ENCODE peak calls at places on chromosomes 4 and X, in six cellular contexts. One of them, this sample, is unnamed.

GRCh38 chr4:160567634-160568033 is 1464.8 kb downstream of the RAPGEF2 start:
- DNase-seq in H9: no peak
- DNase-seq in H1: no peak
- DNase-seq in IMR-90: no peak
- DNase-seq in mesenchymal stem cell: no peak
- DNase-seq in trophoblast cell: peak; percentile 55
- DNase-seq in this sample: no peak

GRCh38 chr4:38943355-38943754 is 75.7 kb downstream of the FAM114A1 start:
- DNase-seq in mesenchymal stem cell: peak; percentile 86
- DNase-seq in IMR-90: peak; percentile 85
- DNase-seq in H9: no peak
- DNase-seq in trophoblast cell: no peak
- DNase-seq in H1: no peak
- DNase-seq in this sample: no peak

GRCh38 chr4:78136109-78137081 is 79.3 kb downstream of the FRAS1 start:
- DNase-seq in H9: no peak
- DNase-seq in H1: no peak
- DNase-seq in IMR-90: no peak
- DNase-seq in trophoblast cell: no peak
- DNase-seq in mesenchymal stem cell: no peak
- DNase-seq in this sample: no peak

GRCh38 chr4:110005461-110006056 is 92.9 kb downstream of the EGF start:
- DNase-seq in H9: no peak
- DNase-seq in H1: no peak
- DNase-seq in trophoblast cell: peak; percentile 88
- DNase-seq in IMR-90: peak; percentile 78
- DNase-seq in mesenchymal stem cell: peak; percentile 78
- DNase-seq in this sample: peak; percentile 37

GRCh38 chrX:57902633-57903032 is 7.6 kb downstream of the ZXDA start:
- DNase-seq in IMR-90: no peak
- DNase-seq in H1: no peak
- DNase-seq in H9: no peak
- DNase-seq in trophoblast cell: no peak
- DNase-seq in mesenchymal stem cell: no peak
- DNase-seq in this sample: no peak

GRCh38 chr4:141102367-141102766 is 30.9 kb downstream of the RNF150 start:
- DNase-seq in mesenchymal stem cell: peak; percentile 49
- DNase-seq in H9: no peak
- DNase-seq in IMR-90: peak; percentile 80
- DNase-seq in H1: no peak
- DNase-seq in trophoblast cell: peak; percentile 67
- DNase-seq in this sample: no peak

GRCh38 chr4:84535901-84536300 is 36.8 kb upstream of the NKX6-1 start:
- DNase-seq in IMR-90: no peak
- DNase-seq in H9: no peak
- DNase-seq in mesenchymal stem cell: no peak
- DNase-seq in trophoblast cell: peak; percentile 85
- DNase-seq in H1: no peak
- DNase-seq in this sample: no peak

GRCh38 chrX:87409113-87409841 is 108.3 kb upstream of the KLHL4 start:
- DNase-seq in IMR-90: peak; percentile 24
- DNase-seq in mesenchymal stem cell: peak; percentile 85
- DNase-seq in H9: no peak
- DNase-seq in trophoblast cell: no peak
- DNase-seq in H1: no peak
- DNase-seq in this sample: no peak

GRCh38 chrX:14697453-14697852 is 168.1 kb downstream of the GLRA2 start:
- DNase-seq in mesenchymal stem cell: peak; percentile 10
- DNase-seq in H9: peak; percentile 47
- DNase-seq in H1: no peak
- DNase-seq in trophoblast cell: peak; percentile 53
- DNase-seq in IMR-90: no peak
- DNase-seq in this sample: peak; percentile 1

GRCh38 chrX:1239681-1240142 is 27.3 kb upstream of the CRLF2 start:
- DNase-seq in H1: no peak
- DNase-seq in IMR-90: no peak
- DNase-seq in trophoblast cell: peak; percentile 51
- DNase-seq in mesenchymal stem cell: no peak
- DNase-seq in H9: no peak
- DNase-seq in this sample: no peak

GRCh38 chr4:124965492-124965891 is 253.0 kb upstream of the ANKRD50 start:
- DNase-seq in trophoblast cell: no peak
- DNase-seq in H9: no peak
- DNase-seq in mesenchymal stem cell: no peak
- DNase-seq in IMR-90: no peak
- DNase-seq in H1: no peak
- DNase-seq in this sample: no peak
- H4K8ac ChIP-seq in trophoblast cell: no peak overlapping the region
- H4K8ac ChIP-seq in H9: no peak overlapping the region
- H4K8ac ChIP-seq in mesenchymal stem cell: no peak overlapping the region
- H4K8ac ChIP-seq in IMR-90: no peak overlapping the region
- H4K8ac ChIP-seq in H1: no peak overlapping the region
- H4K8ac ChIP-seq in this sample: no peak overlapping the region

GRCh38 chr4:80202784-80203553 is 5.7 kb downstream of the PRDM8 start:
- DNase-seq in mesenchymal stem cell: peak; percentile 58
- DNase-seq in trophoblast cell: peak; percentile 39
- DNase-seq in IMR-90: peak; percentile 35
- DNase-seq in H9: peak; percentile 66
- DNase-seq in H1: no peak
- DNase-seq in this sample: no peak
- H2AFZ ChIP-seq in mesenchymal stem cell: peak overlapping the region; percentile 66
- H2AFZ ChIP-seq in trophoblast cell: peak overlapping the region; percentile 71
- H2AFZ ChIP-seq in IMR-90: peak overlapping the region; percentile 93
- H2AFZ ChIP-seq in H9: no peak overlapping the region
- H2AFZ ChIP-seq in H1: no peak overlapping the region
- H2AFZ ChIP-seq in this sample: peak overlapping the region; percentile 85

DNA sequence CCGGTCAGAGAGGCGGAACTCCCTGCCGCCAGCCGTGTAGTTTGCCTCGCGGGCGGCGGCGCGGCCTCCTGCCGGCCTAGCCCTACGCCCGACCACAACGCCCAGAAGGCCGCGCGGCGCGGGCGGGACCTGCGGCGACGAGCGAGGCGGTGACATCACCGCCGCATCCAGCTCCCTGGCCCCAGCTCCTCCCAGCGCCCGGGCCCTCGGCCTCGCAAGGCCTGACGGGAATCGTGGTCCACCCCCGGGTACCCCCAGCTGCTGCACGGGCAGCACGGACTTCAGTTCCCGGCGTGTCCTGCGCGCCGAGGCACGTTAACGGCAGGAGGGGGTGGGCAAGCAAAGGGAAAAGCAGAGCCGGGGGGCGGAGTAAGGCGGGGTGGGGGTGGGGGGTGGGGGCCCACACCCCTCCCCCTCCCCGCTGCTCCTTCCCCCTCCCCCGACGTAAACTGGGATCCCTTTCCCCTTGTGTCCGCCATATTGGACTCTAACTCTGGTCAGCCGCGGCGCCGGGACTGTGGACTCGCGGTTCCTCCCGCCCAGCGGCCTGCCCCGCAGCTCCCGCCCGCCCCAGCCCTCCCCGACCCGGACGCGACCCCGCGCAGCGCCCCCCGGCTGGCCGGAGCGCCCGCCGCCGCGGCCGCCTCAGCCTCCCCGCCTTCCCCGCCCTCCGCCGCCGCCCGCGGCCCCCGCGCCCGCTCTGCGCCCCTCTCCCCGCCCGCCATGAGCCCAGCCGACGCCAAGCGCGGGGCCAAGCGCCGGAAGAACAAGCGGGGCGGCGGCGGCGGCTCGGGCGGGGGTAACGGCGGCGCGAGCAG is at the start of gene FAM193A:
- DNase-seq in H1: peak; percentile 100
- DNase-seq in H9: peak; percentile 100
- DNase-seq in mesenchymal stem cell: peak; percentile 99
- DNase-seq in trophoblast cell: peak; percentile 99
- DNase-seq in IMR-90: peak; percentile 100
- DNase-seq in this sample: peak; percentile 99
- H4K8ac ChIP-seq in H1: peak within 1 kb of the TSS; percentile 95
- H4K8ac ChIP-seq in H9: no peak within 1 kb of the TSS
- H4K8ac ChIP-seq in mesenchymal stem cell: peak within 1 kb of the TSS; percentile 94
- H4K8ac ChIP-seq in trophoblast cell: peak within 1 kb of the TSS; percentile 88
- H4K8ac ChIP-seq in IMR-90: peak within 1 kb of the TSS; percentile 94
- H4K8ac ChIP-seq in this sample: peak within 1 kb of the TSS; percentile 52

GRCh38 chr4:112514079-112514448 is 1.9 kb downstream of the NEUROG2 start:
- DNase-seq in trophoblast cell: peak; percentile 15
- DNase-seq in H1: no peak
- DNase-seq in IMR-90: no peak
- DNase-seq in mesenchymal stem cell: no peak
- DNase-seq in H9: peak; percentile 56
- DNase-seq in this sample: no peak
- H2AFZ ChIP-seq in trophoblast cell: no peak overlapping the region
- H2AFZ ChIP-seq in H1: no peak overlapping the region
- H2AFZ ChIP-seq in IMR-90: no peak overlapping the region
- H2AFZ ChIP-seq in mesenchymal stem cell: no peak overlapping the region
- H2AFZ ChIP-seq in H9: no peak overlapping the region
- H2AFZ ChIP-seq in this sample: no peak overlapping the region

GRCh38 chr4:112185740-112186670 is 40.8 kb downstream of the FAM241A start:
- DNase-seq in trophoblast cell: peak; percentile 90
- DNase-seq in IMR-90: no peak
- DNase-seq in H1: no peak
- DNase-seq in mesenchymal stem cell: no peak
- DNase-seq in H9: no peak
- DNase-seq in this sample: no peak

GRCh38 chr4:112185334-112185733 is 40.1 kb downstream of the FAM241A start:
- DNase-seq in trophoblast cell: no peak
- DNase-seq in IMR-90: no peak
- DNase-seq in H9: no peak
- DNase-seq in mesenchymal stem cell: no peak
- DNase-seq in H1: no peak
- DNase-seq in this sample: no peak

GRCh38 chr4:112182604-112183003 is 37.4 kb downstream of the FAM241A start:
- DNase-seq in H1: no peak
- DNase-seq in mesenchymal stem cell: no peak
- DNase-seq in IMR-90: no peak
- DNase-seq in trophoblast cell: no peak
- DNase-seq in H9: no peak
- DNase-seq in this sample: no peak

GRCh38 chr4:112183252-112183651 is 38.0 kb downstream of the FAM241A start:
- DNase-seq in IMR-90: peak; percentile 30
- DNase-seq in mesenchymal stem cell: no peak
- DNase-seq in trophoblast cell: no peak
- DNase-seq in H9: no peak
- DNase-seq in H1: no peak
- DNase-seq in this sample: no peak

DNA sequence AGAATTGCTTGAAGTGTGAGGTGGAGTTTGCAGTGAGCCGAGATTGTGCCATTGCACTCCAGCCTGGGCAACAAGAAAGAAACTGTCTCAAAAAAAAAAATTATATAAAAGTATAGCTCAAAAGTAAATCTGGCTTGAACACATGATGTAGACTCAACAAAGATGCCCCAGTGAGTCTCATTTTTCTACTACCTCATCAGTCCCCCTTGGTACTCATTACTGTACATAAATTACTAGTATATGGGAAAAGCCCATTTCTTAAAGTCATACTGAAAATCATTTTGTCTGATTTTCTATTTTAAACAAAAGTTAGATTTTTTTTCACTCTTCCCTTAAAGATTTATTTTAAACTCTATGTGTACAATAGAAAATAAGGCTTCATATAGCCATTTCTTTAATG is 39.2 kb downstream of the FAM241A start:
- DNase-seq in mesenchymal stem cell: no peak
- DNase-seq in H9: no peak
- DNase-seq in trophoblast cell: no peak
- DNase-seq in H1: no peak
- DNase-seq in IMR-90: no peak
- DNase-seq in this sample: no peak
- H4K8ac ChIP-seq in mesenchymal stem cell: no peak overlapping the region
- H4K8ac ChIP-seq in H9: no peak overlapping the region
- H4K8ac ChIP-seq in trophoblast cell: no peak overlapping the region
- H4K8ac ChIP-seq in H1: no peak overlapping the region
- H4K8ac ChIP-seq in IMR-90: no peak overlapping the region
- H4K8ac ChIP-seq in this sample: no peak overlapping the region

DNA sequence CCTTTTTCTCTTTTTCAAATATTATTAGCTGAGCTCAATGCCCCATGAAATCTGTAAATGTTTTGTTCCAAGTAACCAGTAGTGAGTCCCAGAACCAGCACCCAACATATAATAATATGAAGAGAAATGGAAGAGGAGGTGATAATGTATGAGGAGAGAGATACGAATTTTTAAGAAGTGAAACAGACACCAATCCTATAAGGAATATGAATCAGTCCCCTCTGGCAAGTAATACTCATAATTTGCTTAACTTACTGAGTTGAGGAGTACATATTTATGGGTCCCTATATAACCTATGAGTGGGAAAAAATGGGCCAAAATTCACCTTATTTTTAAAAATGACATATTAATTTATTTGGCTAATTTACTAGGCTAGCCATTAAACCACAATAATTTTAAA is 8.4 kb upstream of the CBR4 start:
- DNase-seq in IMR-90: no peak
- DNase-seq in H9: no peak
- DNase-seq in H1: no peak
- DNase-seq in trophoblast cell: no peak
- DNase-seq in mesenchymal stem cell: no peak
- DNase-seq in this sample: no peak
- H2AFZ ChIP-seq in IMR-90: no peak overlapping the region
- H2AFZ ChIP-seq in H9: no peak overlapping the region
- H2AFZ ChIP-seq in H1: peak overlapping the region; percentile 68
- H2AFZ ChIP-seq in trophoblast cell: no peak overlapping the region
- H2AFZ ChIP-seq in mesenchymal stem cell: no peak overlapping the region
- H2AFZ ChIP-seq in this sample: peak overlapping the region; percentile 76

GRCh38 chrX:107625776-107626175 is 2.5 kb upstream of the PRPS1 start:
- DNase-seq in mesenchymal stem cell: no peak
- DNase-seq in IMR-90: no peak
- DNase-seq in H9: no peak
- DNase-seq in H1: no peak
- DNase-seq in trophoblast cell: no peak
- DNase-seq in this sample: no peak

GRCh38 chrX:107624893-107625292 is 3.4 kb upstream of the PRPS1 start:
- DNase-seq in H1: no peak
- DNase-seq in IMR-90: no peak
- DNase-seq in H9: no peak
- DNase-seq in trophoblast cell: no peak
- DNase-seq in mesenchymal stem cell: no peak
- DNase-seq in this sample: no peak

GRCh38 chrX:107619836-107620235 is 8.5 kb upstream of the PRPS1 start:
- DNase-seq in IMR-90: peak; percentile 49
- DNase-seq in trophoblast cell: peak; percentile 84
- DNase-seq in H9: no peak
- DNase-seq in H1: no peak
- DNase-seq in mesenchymal stem cell: peak; percentile 53
- DNase-seq in this sample: no peak
- H4K8ac ChIP-seq in IMR-90: no peak overlapping the region
- H4K8ac ChIP-seq in trophoblast cell: no peak overlapping the region
- H4K8ac ChIP-seq in H9: no peak overlapping the region
- H4K8ac ChIP-seq in H1: no peak overlapping the region
- H4K8ac ChIP-seq in mesenchymal stem cell: no peak overlapping the region
- H4K8ac ChIP-seq in this sample: no peak overlapping the region

DNA sequence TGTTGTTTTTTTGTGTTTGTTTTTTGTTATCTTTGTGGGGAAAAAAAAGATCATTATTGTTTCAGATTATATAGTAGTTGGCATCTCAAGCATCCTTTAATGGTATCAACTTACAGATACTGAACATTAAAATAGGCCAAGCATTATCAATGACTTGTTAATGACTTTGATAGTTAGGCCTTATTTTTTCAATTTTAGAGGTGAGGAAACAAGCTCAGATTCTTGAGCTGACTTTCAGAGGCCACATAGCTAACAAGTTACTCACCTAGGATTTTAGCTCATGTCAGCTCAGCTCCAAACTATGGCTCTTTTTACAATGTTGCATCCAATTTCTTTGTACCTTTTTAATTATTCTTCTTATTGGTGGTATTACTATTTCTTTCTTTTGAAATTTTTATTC is 471 bp upstream of the PLAC8 start:
- DNase-seq in trophoblast cell: peak; percentile 69
- DNase-seq in IMR-90: peak; percentile 59
- DNase-seq in H9: no peak
- DNase-seq in H1: no peak
- DNase-seq in mesenchymal stem cell: peak; percentile 48
- DNase-seq in this sample: no peak
- H2AFZ ChIP-seq in trophoblast cell: no peak overlapping the region
- H2AFZ ChIP-seq in IMR-90: no peak overlapping the region
- H2AFZ ChIP-seq in H9: no peak overlapping the region
- H2AFZ ChIP-seq in H1: no peak overlapping the region
- H2AFZ ChIP-seq in mesenchymal stem cell: no peak overlapping the region
- H2AFZ ChIP-seq in this sample: no peak overlapping the region

This sample was measured in neuronal stem cell.